ENCODE peak calls at places on chromosomes 11 and 22, in eight cellular contexts. L is BJ, G is foreskin keratinocyte, X is left ventricle myocardium inferior, N is astrocyte of the hippocampus, B is GM20000, Y is ELF-1, H is KBM-7. F is an unnamed sample.
A peak's percentile ranks its signal among the peaks of the same experiment; 100 is the strongest.

GRCh38 chr22:37824674-37825641 is 1.8 kb downstream of the GALR3 start:
- DNase-seq in L (no peak), G (no peak), X (no peak), N (peak; percentile 61), B (peak; percentile 76), Y (peak; percentile 52), H (no peak), F (peak; percentile 51)

GRCh38 chr11:123188508-123189165 is 6.4 kb downstream of the CLMP start:
- DNase-seq in L (peak; percentile 49), G (no peak), X (no peak), N (peak; percentile 84), B (no peak), Y (no peak), H (no peak), F (peak; percentile 58)

GRCh38 chr11:65606876-65607613 is 7.0 kb downstream of the MAP3K11 start:
- DNase-seq in L (peak; percentile 86), G (peak; percentile 87), X (peak; percentile 93), N (peak; percentile 98), B (peak; percentile 22), Y (peak; percentile 100), H (no peak), F (peak; percentile 100)

GRCh38 chr22:50191041-50191740 is 5.5 kb downstream of the TRABD start:
- DNase-seq in L (no peak), G (no peak), X (no peak), N (no peak), B (peak; percentile 86), Y (no peak), H (peak; percentile 98), F (no peak)

GRCh38 chr22:46574993-46575914 is 37.8 kb upstream of the CELSR1 start:
- DNase-seq in L (no peak), G (no peak), X (peak; percentile 56), N (no peak), B (no peak), Y (peak; percentile 91), H (no peak), F (peak; percentile 91)

GRCh38 chr11:110219011-110219785 is 77.2 kb downstream of the RDX start:
- DNase-seq in L (no peak), G (no peak), X (no peak), N (peak; percentile 25), B (no peak), Y (no peak), H (no peak), F (no peak)

GRCh38 chr11:124108158-124108557 is 7.1 kb upstream of the VWA5A start:
- DNase-seq in L (no peak), G (peak; percentile 10), X (no peak), N (peak; percentile 48), B (peak; percentile 23), Y (no peak), H (peak; percentile 22), F (peak; percentile 80)

GRCh38 chr22:28034760-28035401 is 115.8 kb upstream of the PITPNB start:
- DNase-seq in L (no peak), G (peak; percentile 30), X (peak; percentile 84), N (peak; percentile 68), B (no peak), Y (no peak), H (peak; percentile 14), F (no peak)

GRCh38 chr11:56910046-56910753 is 78.5 kb upstream of the OR5AK2 start:
- DNase-seq in L (no peak), G (peak; percentile 74), X (no peak), N (no peak), B (no peak), Y (no peak), H (no peak), F (no peak)

GRCh38 chr11:133732109-133732508 is 113.2 kb downstream of the SPATA19 start:
- DNase-seq in L (no peak), G (no peak), X (no peak), N (no peak), B (no peak), Y (no peak), H (no peak), F (no peak)

GRCh38 chr11:130473056-130473794 is 24.8 kb downstream of the ADAMTS15 start:
- DNase-seq in L (no peak), G (no peak), X (no peak), N (no peak), B (no peak), Y (no peak), H (no peak), F (no peak)

GRCh38 chr11:59615132-59615636 is 390 bp downstream of the OSBP start:
- DNase-seq in L (no peak), G (peak; percentile 37), X (peak; percentile 30), N (peak; percentile 45), B (peak; percentile 47), Y (peak; percentile 50), H (peak; percentile 8), F (peak; percentile 51)

GRCh38 chr11:66317766-66318575 is 1.1 kb upstream of the CD248 start:
- DNase-seq in L (no peak), G (peak; percentile 41), X (peak; percentile 60), N (no peak), B (no peak), Y (peak; percentile 65), H (peak; percentile 80), F (peak; percentile 80)

GRCh38 chr11:101336858-101337257 is 207.2 kb upstream of the PGR start:
- DNase-seq in L (no peak), G (no peak), X (no peak), N (no peak), B (no peak), Y (no peak), H (no peak), F (no peak)

GRCh38 chr22:42111798-42112197 is 18.8 kb downstream of the CYP2D6 start:
- DNase-seq in L (no peak), G (no peak), X (no peak), N (no peak), B (no peak), Y (no peak), H (no peak), F (peak; percentile 79)

GRCh38 chr22:39151329-39151975 is 1.0 kb downstream of the CBX7 start:
- DNase-seq in L (no peak), G (no peak), X (no peak), N (no peak), B (no peak), Y (no peak), H (no peak), F (no peak)

GRCh38 chr11:57751676-57752253 is at the start of gene BTBD18:
- DNase-seq in L (no peak), G (peak; percentile 35), X (no peak), N (peak; percentile 69), B (peak; percentile 62), Y (peak; percentile 50), H (peak; percentile 35), F (peak; percentile 84)

GRCh38 chr22:41367680-41368542 is 13.8 kb upstream of the TEF start:
- DNase-seq in L (peak; percentile 31), G (peak; percentile 24), X (peak; percentile 37), N (peak; percentile 64), B (no peak), Y (peak; percentile 56), H (no peak), F (no peak)

GRCh38 chr11:74739546-74740270 is 8.5 kb upstream of the CHRDL2 start:
- DNase-seq in L (no peak), G (peak; percentile 56), X (peak; percentile 33), N (peak; percentile 83), B (peak; percentile 79), Y (peak; percentile 92), H (peak; percentile 77), F (peak; percentile 86)

GRCh38 chr22:20949698-20950183 is 17.3 kb upstream of the AIFM3 start:
- DNase-seq in L (no peak), G (no peak), X (no peak), N (no peak), B (no peak), Y (no peak), H (no peak), F (no peak)

GRCh38 chr22:22133910-22134309 is 110.7 kb upstream of the VPREB1 start:
- DNase-seq in L (no peak), G (no peak), X (no peak), N (no peak), B (no peak), Y (no peak), H (no peak), F (no peak)

GRCh38 chr11:14503023-14503422 is 3.4 kb upstream of the COPB1 start:
- DNase-seq in L (no peak), G (no peak), X (no peak), N (no peak), B (no peak), Y (no peak), H (no peak), F (peak; percentile 5)

GRCh38 chr11:72813740-72814138 is 472 bp upstream of the ATG16L2 start:
- DNase-seq in L (no peak), G (peak; percentile 85), X (peak; percentile 88), N (no peak), B (peak; percentile 88), Y (peak; percentile 85), H (peak; percentile 88), F (no peak)

GRCh38 chr22:43298062-43298801 is 44.9 kb downstream of the SCUBE1 start:
- DNase-seq in L (no peak), G (no peak), X (no peak), N (no peak), B (no peak), Y (peak; percentile 43), H (no peak), F (no peak)

GRCh38 chr22:39132871-39133524 is 19.5 kb downstream of the CBX7 start:
- DNase-seq in L (no peak), G (no peak), X (no peak), N (no peak), B (no peak), Y (no peak), H (no peak), F (no peak)

GRCh38 chr11:123490527-123490926 is 60.5 kb downstream of the GRAMD1B start:
- DNase-seq in L (no peak), G (no peak), X (no peak), N (no peak), B (no peak), Y (no peak), H (no peak), F (no peak)

GRCh38 chr22:19105867-19106802 is 16.1 kb downstream of the DGCR2 start:
- DNase-seq in L (no peak), G (no peak), X (no peak), N (no peak), B (no peak), Y (peak; percentile 23), H (peak; percentile 31), F (peak; percentile 37)

GRCh38 chr22:20182378-20182777 is 31.5 kb upstream of the CCDC188 start:
- DNase-seq in L (no peak), G (no peak), X (no peak), N (no peak), B (no peak), Y (no peak), H (no peak), F (no peak)

GRCh38 chr11:72642815-72643511 is 31.3 kb downstream of the PDE2A start:
- DNase-seq in L (no peak), G (peak; percentile 78), X (peak; percentile 64), N (peak; percentile 80), B (peak; percentile 93), Y (peak; percentile 91), H (peak; percentile 82), F (peak; percentile 73)

GRCh38 chr11:120827820-120828219 is 196.1 kb upstream of the TBCEL start:
- DNase-seq in L (no peak), G (no peak), X (no peak), N (no peak), B (no peak), Y (no peak), H (no peak), F (no peak)

GRCh38 chr22:49271831-49272230 is 555.8 kb downstream of the BRD1 start:
- DNase-seq in L (no peak), G (no peak), X (no peak), N (no peak), B (no peak), Y (no peak), H (no peak), F (no peak)

GRCh38 chr11:134236834-134237556 is 12.5 kb downstream of the VPS26B start:
- DNase-seq in L (no peak), G (no peak), X (no peak), N (no peak), B (no peak), Y (no peak), H (no peak), F (peak; percentile 88)

F was measured in mesendoderm.